ENCODE peak calls at places on chromosomes 2 and 18, in five cellular contexts. S is tibial artery, T is mesothelial cell of epicardium, C is AG08396, D is sigmoid colon. L is an unnamed sample.

GRCh38 chr18:55452123-55452611 is 135.8 kb downstream of the TCF4 start:
- DNase-seq in D (no peak), C (no peak), T (no peak), S (no peak), L (no peak)

GRCh38 chr2:70124983-70125480 is 37.8 kb downstream of the PCBP1 start:
- DNase-seq in S (peak), C (no peak), T (peak), D (peak), L (no peak)

GRCh38 chr2:62741954-62742722 is 36.6 kb downstream of the EHBP1 start:
- DNase-seq in D (no peak), S (no peak), T (no peak), C (peak), L (no peak)

GRCh38 chr18:50790956-50791355 is 28.9 kb downstream of the MRO start:
- DNase-seq in D (no peak), T (no peak), C (no peak), S (no peak), L (no peak)

GRCh38 chr2:136057023-136057801 is 60.7 kb downstream of the CXCR4 start:
- DNase-seq in C (no peak), T (no peak), S (no peak), D (no peak), L (no peak)

GRCh38 chr2:96485751-96486643 is 19.2 kb downstream of the NEURL3 start:
- DNase-seq in S (peak), C (peak), D (peak), T (no peak), L (no peak)

GRCh38 chr18:3075491-3075890 is 62.5 kb upstream of the LPIN2 start:
- DNase-seq in T (no peak), S (no peak), C (no peak), D (no peak), L (no peak)

GRCh38 chr2:120982598-120982997 is 246.9 kb downstream of the GLI2 start:
- DNase-seq in C (no peak), S (no peak), T (no peak), D (no peak), L (no peak)

GRCh38 chr18:22348521-22349316 is 69.0 kb downstream of the CTAGE1 start:
- DNase-seq in D (no peak), T (peak), S (peak), C (peak), L (no peak)

GRCh38 chr2:10157293-10157692 is 34.8 kb downstream of the RRM2 start:
- DNase-seq in S (no peak), D (no peak), C (no peak), T (no peak), L (no peak)

GRCh38 chr2:73852020-73852419 is 23.3 kb downstream of the STAMBP start:
- DNase-seq in D (no peak), S (no peak), T (no peak), C (peak), L (no peak)

GRCh38 chr2:240739797-240740196 is 48.1 kb downstream of the AQP12A start:
- DNase-seq in D (no peak), C (no peak), T (no peak), S (no peak), L (peak)

GRCh38 chr18:62301322-62301721 is 23.8 kb upstream of the TNFRSF11A start:
- DNase-seq in C (no peak), T (no peak), D (no peak), S (no peak), L (no peak)

GRCh38 chr2:212692466-212692865 is 153.9 kb upstream of the ERBB4 start:
- DNase-seq in S (no peak), C (no peak), D (no peak), T (no peak), L (no peak)

L was measured in D721Med.